ENCODE peak calls at places on chromosomes 3 and 15, in nine cellular contexts. L is psoas muscle, R is SK-N-SH, I is right lobe of liver, K is aorta, Y is MM.1S, U is Panc1, W is PC-3, J is upper lobe of right lung. M is an unnamed sample.

GRCh38 chr3:113166719-113167492 is 44.5 kb upstream of the BOC start:
- DNase-seq in L (peak; percentile 29), Y (no peak), I (no peak), U (no peak), W (peak; percentile 48), R (peak; percentile 57), J (no peak), K (no peak), M (no peak)

GRCh38 chr3:126105691-126106187 is 21.8 kb upstream of the SLC41A3 start:
- DNase-seq in I (no peak), J (no peak), W (no peak), Y (no peak), R (no peak), K (no peak), U (no peak), L (no peak), M (no peak)

GRCh38 chr3:120791958-120792357 is 49.4 kb downstream of the GTF2E1 start:
- DNase-seq in R (no peak), L (no peak), W (peak; percentile 73), Y (no peak), J (no peak), K (no peak), I (no peak), U (no peak), M (no peak)

GRCh38 chr3:150275946-150276345 is 132.2 kb upstream of the TSC22D2 start:
- DNase-seq in I (no peak), W (no peak), Y (no peak), L (no peak), R (no peak), K (no peak), U (no peak), J (no peak), M (no peak)

GRCh38 chr3:45958333-45958791 is 15.1 kb downstream of the CXCR6 start:
- DNase-seq in U (no peak), L (peak; percentile 43), Y (no peak), W (no peak), R (no peak), J (no peak), K (peak; percentile 51), I (no peak), M (no peak)

GRCh38 chr3:97647441-97647840 is 117.1 kb upstream of the ARL6 start:
- DNase-seq in Y (no peak), I (no peak), K (no peak), W (no peak), U (no peak), R (no peak), J (no peak), L (no peak), M (no peak)

GRCh38 chr3:113242091-113242581 is 30.8 kb downstream of the BOC start:
- DNase-seq in K (no peak), L (no peak), R (no peak), J (no peak), I (no peak), Y (no peak), W (no peak), U (no peak), M (no peak)

GRCh38 chr3:82509106-82509842 is 747.8 kb upstream of the GBE1 start:
- DNase-seq in K (peak; percentile 53), U (no peak), I (no peak), R (no peak), J (peak; percentile 49), W (no peak), Y (no peak), L (no peak), M (peak; percentile 17)

GRCh38 chr15:96334017-96334704 is 3.7 kb downstream of the NR2F2 start:
- DNase-seq in U (no peak), W (peak; percentile 17), L (no peak), I (no peak), J (peak; percentile 64), Y (no peak), K (peak; percentile 76), R (no peak), M (no peak)

GRCh38 chr15:96332854-96333193 is 2.3 kb downstream of the NR2F2 start:
- DNase-seq in I (no peak), L (no peak), R (no peak), J (no peak), K (no peak), W (peak; percentile 38), Y (no peak), U (no peak), M (no peak)

GRCh38 chr15:96331942-96332853 is 1.7 kb downstream of the NR2F2 start:
- DNase-seq in K (peak; percentile 79), Y (no peak), W (peak; percentile 49), L (peak; percentile 67), U (no peak), J (peak; percentile 80), I (peak; percentile 83), R (no peak), M (no peak)

GRCh38 chr15:96334705-96335428 is 4.4 kb downstream of the NR2F2 start:
- DNase-seq in I (no peak), J (no peak), L (no peak), K (no peak), Y (no peak), U (no peak), R (no peak), W (peak; percentile 11), M (no peak)

DNA sequence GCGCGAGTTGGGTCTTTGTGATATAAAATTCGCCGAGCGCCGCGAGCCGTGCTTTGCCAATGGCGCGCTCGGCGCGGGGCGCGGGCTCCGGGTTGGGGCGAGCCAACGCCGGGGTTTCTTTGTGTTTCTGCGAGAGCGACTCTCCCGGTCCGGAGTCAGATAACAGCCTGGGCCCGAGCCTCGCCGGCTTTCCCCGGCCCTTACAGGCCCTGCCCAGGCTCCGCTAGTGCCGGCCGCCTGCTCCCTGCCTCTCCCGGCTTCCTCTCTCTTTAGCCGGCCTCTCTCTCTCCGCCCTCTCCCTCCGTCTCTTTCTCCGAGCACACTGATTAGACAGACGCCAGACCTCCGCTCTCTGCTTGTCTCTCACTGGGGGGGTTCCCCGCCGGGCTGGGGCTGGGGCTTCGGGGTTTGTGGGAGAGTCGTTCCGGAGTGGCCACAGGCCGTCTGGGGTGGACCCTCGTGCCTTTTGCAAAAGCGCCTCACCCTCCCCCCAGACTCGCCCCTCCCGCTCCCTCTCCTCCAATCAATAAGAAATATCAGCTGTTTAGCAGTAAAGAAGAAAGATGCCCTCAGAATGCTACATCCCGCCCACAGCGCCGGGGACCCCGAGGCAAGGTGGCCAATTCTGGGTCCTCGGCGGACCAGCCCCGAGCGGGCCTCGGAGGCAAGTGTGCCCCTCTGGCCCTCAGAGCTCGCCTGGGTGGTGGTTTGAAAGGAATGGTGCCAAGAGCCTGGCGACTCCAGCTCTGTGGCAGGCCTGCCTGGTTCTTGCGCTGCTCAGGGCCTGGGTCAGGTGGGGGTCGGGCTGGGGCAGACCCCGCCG is 2.9 kb downstream of the NR2F2 start:
- DNase-seq in Y (no peak), R (peak; percentile 57), J (peak; percentile 71), I (peak; percentile 61), K (peak; percentile 83), L (peak; percentile 26), W (peak; percentile 19), U (no peak), M (no peak)
- H3K4me1 ChIP-seq in Y (no peaks in the 10 kb centered on the region), R (no peaks in the 10 kb centered on the region), J (no peaks in the 10 kb centered on the region), I (peaks cover 22% of the 10 kb centered on the region), K (no peaks in the 10 kb centered on the region), L (peaks cover 11% of the 10 kb centered on the region), W (peaks cover 15% of the 10 kb centered on the region), U (peaks cover 36% of the 10 kb centered on the region), M (peaks cover 44% of the 10 kb centered on the region)

GRCh38 chr3:50044976-50045375 is 43.7 kb upstream of the RBM5 start:
- DNase-seq in Y (no peak), L (no peak), U (no peak), W (no peak), J (no peak), I (no peak), R (no peak), K (no peak), M (no peak)

GRCh38 chr3:50047426-50047825 is 41.3 kb upstream of the RBM5 start:
- DNase-seq in L (no peak), W (no peak), I (no peak), Y (no peak), J (no peak), K (no peak), R (no peak), U (no peak), M (no peak)

DNA sequence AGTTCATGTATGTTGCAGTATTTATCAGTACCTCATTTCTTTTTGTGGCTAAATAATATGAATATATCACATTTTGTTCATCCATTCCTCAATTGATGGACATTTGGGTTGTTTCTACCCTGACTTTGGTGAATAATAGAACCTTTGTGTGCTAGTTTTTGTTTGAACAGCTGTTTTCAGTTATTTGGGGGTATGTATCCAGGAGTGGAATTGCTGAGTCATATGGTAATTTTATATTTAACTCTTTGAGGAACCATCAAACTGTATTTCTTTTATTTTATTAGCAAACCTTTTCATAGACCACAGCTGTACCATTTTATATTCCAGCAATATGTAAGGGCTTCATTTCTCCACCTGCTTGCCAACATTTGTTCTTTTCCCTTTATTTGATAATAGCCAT is 38.4 kb upstream of the RBM5 start:
- DNase-seq in K (no peak), I (no peak), R (no peak), U (no peak), W (peak; percentile 41), L (no peak), J (no peak), Y (no peak), M (no peak)
- H3K27ac ChIP-seq in K (no peak overlapping the region), I (no peak overlapping the region), R (peak overlapping the region; percentile 92), U (no peak overlapping the region), W (no peak overlapping the region), L (no peak overlapping the region), J (no peak overlapping the region), Y (no peak overlapping the region), M (no peak overlapping the region)

GRCh38 chr3:181721369-181721768 is 9.6 kb downstream of the SOX2 start:
- DNase-seq in W (no peak), U (no peak), K (no peak), R (no peak), J (no peak), I (no peak), Y (no peak), L (no peak), M (no peak)

GRCh38 chr3:181723568-181724431 is 12.1 kb downstream of the SOX2 start:
- DNase-seq in J (no peak), I (no peak), L (no peak), K (no peak), R (no peak), Y (no peak), W (no peak), U (no peak), M (no peak)

GRCh38 chr3:181722156-181722555 is 10.4 kb downstream of the SOX2 start:
- DNase-seq in J (no peak), U (no peak), W (no peak), R (no peak), K (no peak), L (no peak), Y (no peak), I (no peak), M (no peak)

GRCh38 chr3:181724432-181724740 is 12.7 kb downstream of the SOX2 start:
- DNase-seq in Y (no peak), I (no peak), R (no peak), W (no peak), J (no peak), L (no peak), K (no peak), U (no peak), M (no peak)

DNA sequence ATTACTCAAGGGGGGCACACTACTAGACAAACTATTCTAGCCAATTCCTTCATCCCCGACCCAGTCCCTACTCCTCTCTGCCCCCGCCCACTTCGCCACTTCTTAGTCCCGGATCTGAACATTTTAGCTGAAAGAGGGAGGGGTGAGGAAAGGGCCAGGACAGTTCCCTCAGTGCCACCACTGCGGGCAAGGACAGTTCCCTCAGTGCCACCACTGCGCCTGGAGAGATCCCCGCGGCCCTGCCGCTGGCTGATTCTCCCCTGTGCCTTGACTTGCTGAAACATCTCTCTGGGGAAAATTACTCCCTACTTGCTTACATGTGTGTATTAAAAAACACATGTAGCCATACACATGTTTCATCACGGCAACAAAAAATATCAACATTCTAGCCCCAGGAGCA is 11.3 kb downstream of the SOX2 start:
- DNase-seq in U (no peak), Y (no peak), R (no peak), J (no peak), I (no peak), K (no peak), W (no peak), L (no peak), M (no peak)
- H3K27me3 ChIP-seq in U (peaks cover 19% of the 10 kb centered on the region), Y (no peaks in the 10 kb centered on the region), R (no peaks in the 10 kb centered on the region), J (peaks cover 100% of the 10 kb centered on the region), I (peaks cover 4% of the 10 kb centered on the region), K (no peaks in the 10 kb centered on the region), W (peaks cover 94% of the 10 kb centered on the region), L (peaks cover 100% of the 10 kb centered on the region), M (peaks cover 99% of the 10 kb centered on the region)

GRCh38 chr3:54159917-54160316 is 37.6 kb downstream of the CACNA2D3 start:
- DNase-seq in Y (no peak), U (no peak), J (no peak), L (no peak), I (no peak), K (no peak), W (no peak), R (no peak), M (no peak)
- H3K4me1 ChIP-seq in Y (no peaks in the 10 kb centered on the region), U (no peaks in the 10 kb centered on the region), J (no peaks in the 10 kb centered on the region), L (peaks cover 6% of the 10 kb centered on the region), I (no peaks in the 10 kb centered on the region), K (no peaks in the 10 kb centered on the region), W (no peaks in the 10 kb centered on the region), R (no peaks in the 10 kb centered on the region), M (no peaks in the 10 kb centered on the region)